ENCODE peak calls at places on chromosome 19, in eight cellular contexts. J is endothelial cell, K is IMR-90, P is iris pigment epithelial cell, L is pancreas, R is GM20000, H is C1 segment of cervical spinal cord, A is breast epithelium. M is an unnamed sample.

GRCh38 chr19:21221653-21222052 is 79.8 kb downstream of the ZNF431 start:
- DNase-seq in L (no peak), A (no peak), K (no peak), P (peak), H (no peak), J (no peak), R (no peak), M (no peak)

GRCh38 chr19:13055213-13056051 is 47.2 kb downstream of the LYL1 start:
- DNase-seq in H (no peak), P (peak), A (peak), L (peak), K (peak), R (no peak), J (no peak), M (peak)

GRCh38 chr19:57746580-57747471 is at the start of gene ZNF776:
- DNase-seq in L (peak), R (peak), K (peak), A (peak), J (peak), H (peak), P (peak), M (peak)

GRCh38 chr19:7199613-7200533 is 94.3 kb downstream of the INSR start:
- DNase-seq in L (no peak), P (no peak), J (no peak), H (no peak), A (no peak), R (no peak), K (peak), M (no peak)

GRCh38 chr19:39177110-39177699 is 19.6 kb upstream of the NCCRP1 start:
- DNase-seq in J (no peak), R (no peak), A (no peak), P (no peak), K (no peak), H (no peak), L (no peak), M (no peak)

GRCh38 chr19:33408116-33408515 is 34.6 kb downstream of the CEBPG start:
- DNase-seq in J (no peak), K (no peak), H (no peak), L (no peak), A (no peak), R (no peak), P (no peak), M (no peak)

GRCh38 chr19:50496189-50497029 is 14.6 kb downstream of the JOSD2 start:
- DNase-seq in P (no peak), A (no peak), J (no peak), H (peak), R (no peak), K (no peak), L (peak), M (no peak)

GRCh38 chr19:41646589-41647204 is 19.8 kb upstream of the CEACAM4 start:
- DNase-seq in P (peak), H (no peak), R (no peak), K (no peak), A (no peak), J (peak), L (no peak), M (peak)

GRCh38 chr19:12513531-12514061 is 29.0 kb upstream of the ZNF709 start:
- DNase-seq in H (no peak), A (no peak), K (no peak), R (no peak), J (no peak), L (peak), P (no peak), M (no peak)

GRCh38 chr19:39398297-39398864 is 7.2 kb downstream of the MED29 start:
- DNase-seq in H (peak), L (no peak), A (no peak), J (no peak), K (peak), P (peak), R (no peak), M (peak)

M was measured in fibroblast of mammary gland.